ENCODE peak calls at places on chromosomes 2 and 18, in six cellular contexts. Q is GM12891, T is GM12878, X is HepG2, N is K562, V is H1. S is an unnamed sample.

GRCh38 chr18:58535340-58536186 is 93.3 kb downstream of the ALPK2 start:
- DNase-seq in Q (no peak), T (peak), X (no peak), N (no peak), V (no peak), S (no peak)

GRCh38 chr2:205698556-205699282 is 16.4 kb downstream of the NRP2 start:
- DNase-seq in Q (no peak), T (no peak), X (no peak), N (no peak), V (no peak), S (no peak)

GRCh38 chr18:58449366-58449935 is 179.4 kb downstream of the ALPK2 start:
- DNase-seq in Q (no peak), T (no peak), X (peak), N (no peak), V (no peak), S (no peak)

GRCh38 chr2:187842978-187843847 is 289.0 kb upstream of the TFPI start:
- DNase-seq in Q (no peak), T (no peak), X (peak), N (peak), V (no peak), S (no peak)

GRCh38 chr2:85063981-85064599 is 69.1 kb upstream of the TCF7L1 start:
- DNase-seq in Q (no peak), T (no peak), X (no peak), N (no peak), V (no peak), S (no peak)

GRCh38 chr2:201436141-201436540 is 15.1 kb downstream of the TRAK2 start:
- DNase-seq in Q (no peak), T (no peak), X (no peak), N (no peak), V (no peak), S (no peak)

GRCh38 chr2:137179542-137179941 is 414.2 kb downstream of the THSD7B start:
- DNase-seq in Q (no peak), T (no peak), X (no peak), N (no peak), V (no peak), S (no peak)

GRCh38 chr2:163319006-163319405 is 416.8 kb downstream of the FIGN start:
- DNase-seq in Q (no peak), T (no peak), X (no peak), N (no peak), V (no peak), S (no peak)

GRCh38 chr18:51195086-51195601 is 2.3 kb downstream of the MEX3C start:
- DNase-seq in Q (no peak), T (no peak), X (no peak), N (no peak), V (no peak), S (no peak)

GRCh38 chr2:5981241-5982055 is 289.3 kb downstream of the SOX11 start:
- DNase-seq in Q (peak), T (no peak), X (no peak), N (no peak), V (no peak), S (no peak)

GRCh38 chr2:54606393-54606973 is 117.0 kb upstream of the EML6 start:
- DNase-seq in Q (no peak), T (no peak), X (no peak), N (no peak), V (no peak), S (no peak)

GRCh38 chr2:101111917-101112771 is 39.0 kb downstream of the TBC1D8 start:
- DNase-seq in Q (no peak), T (no peak), X (peak), N (no peak), V (no peak), S (no peak)

GRCh38 chr18:74840492-74841167 is 243.0 kb downstream of the ZNF407 start:
- DNase-seq in Q (no peak), T (no peak), X (peak), N (no peak), V (no peak), S (no peak)

GRCh38 chr2:88751770-88752169 is 60.3 kb downstream of the RPIA start:
- DNase-seq in Q (no peak), T (no peak), X (no peak), N (peak), V (no peak), S (no peak)

GRCh38 chr2:164073053-164073757 is 337.4 kb upstream of the FIGN start:
- DNase-seq in Q (no peak), T (no peak), X (no peak), N (no peak), V (no peak), S (no peak)

GRCh38 chr2:95333888-95334338 is 36.8 kb downstream of the KCNIP3 start:
- DNase-seq in Q (no peak), T (no peak), X (no peak), N (no peak), V (no peak), S (no peak)

GRCh38 chr2:182593394-182593707 is 122.7 kb upstream of the DNAJC10 start:
- DNase-seq in Q (no peak), T (no peak), X (no peak), N (no peak), V (no peak), S (no peak)

GRCh38 chr2:129748653-129749052 is 230.8 kb upstream of the RAB6C start:
- DNase-seq in Q (no peak), T (no peak), X (peak), N (no peak), V (peak), S (no peak)

GRCh38 chr2:191301971-191302370 is 56.8 kb downstream of the MYO1B start:
- DNase-seq in Q (no peak), T (no peak), X (no peak), N (no peak), V (no peak), S (no peak)

GRCh38 chr2:143333168-143333791 is 204.1 kb downstream of the ARHGAP15 start:
- DNase-seq in Q (no peak), T (no peak), X (peak), N (no peak), V (no peak), S (no peak)

GRCh38 chr2:115921541-115921940 is 1479.1 kb downstream of the DPP10 start:
- DNase-seq in Q (no peak), T (no peak), X (no peak), N (no peak), V (no peak), S (no peak)

GRCh38 chr18:26071020-26071419 is 19.4 kb downstream of the SS18 start:
- DNase-seq in Q (no peak), T (no peak), X (no peak), N (no peak), V (no peak), S (no peak)

GRCh38 chr18:45227004-45227403 is 388.3 kb upstream of the SLC14A2 start:
- DNase-seq in Q (no peak), T (no peak), X (no peak), N (no peak), V (no peak), S (no peak)

GRCh38 chr18:63291278-63291677 is 28.3 kb downstream of the BCL2 start:
- DNase-seq in Q (no peak), T (no peak), X (no peak), N (no peak), V (no peak), S (no peak)

GRCh38 chr2:106521016-106521415 is 33.9 kb downstream of the CD8B2 start:
- DNase-seq in Q (no peak), T (no peak), X (no peak), N (no peak), V (no peak), S (no peak)

GRCh38 chr2:44430340-44430739 is 68.6 kb downstream of the CAMKMT start:
- DNase-seq in Q (no peak), T (no peak), X (no peak), N (no peak), V (no peak), S (no peak)

GRCh38 chr2:68766378-68766845 is 31.8 kb downstream of the ARHGAP25 start:
- DNase-seq in Q (no peak), T (no peak), X (no peak), N (no peak), V (no peak), S (no peak)

GRCh38 chr2:172535119-172535518 is 20.8 kb upstream of the PDK1 start:
- DNase-seq in Q (no peak), T (no peak), X (no peak), N (no peak), V (no peak), S (no peak)

GRCh38 chr2:34851804-34852203 is 1252.7 kb upstream of the FAM98A start:
- DNase-seq in Q (no peak), T (no peak), X (no peak), N (no peak), V (no peak), S (no peak)

GRCh38 chr2:134450114-134450513 is 196.2 kb downstream of the MGAT5 start:
- DNase-seq in Q (no peak), T (no peak), X (no peak), N (no peak), V (no peak), S (no peak)

GRCh38 chr18:46646468-46646867 is 10.6 kb downstream of the LOXHD1 start:
- DNase-seq in Q (no peak), T (no peak), X (no peak), N (no peak), V (no peak), S (no peak)

GRCh38 chr2:191693778-191694177 is 15.8 kb downstream of the NABP1 start:
- DNase-seq in Q (no peak), T (no peak), X (no peak), N (no peak), V (no peak), S (no peak)

GRCh38 chr18:57439617-57439975 is 4.4 kb downstream of the ONECUT2 start:
- DNase-seq in Q (no peak), T (no peak), X (no peak), N (no peak), V (no peak), S (no peak)

GRCh38 chr2:117957616-117958015 is 56.3 kb downstream of the CCDC93 start:
- DNase-seq in Q (no peak), T (no peak), X (no peak), N (no peak), V (no peak), S (no peak)

GRCh38 chr2:205771063-205771462 is 88.8 kb downstream of the NRP2 start:
- DNase-seq in Q (no peak), T (no peak), X (no peak), N (no peak), V (no peak), S (no peak)

GRCh38 chr2:135960598-135961551 is 24.6 kb downstream of the DARS1 start:
- DNase-seq in Q (no peak), T (no peak), X (no peak), N (no peak), V (no peak), S (no peak)

GRCh38 chr18:24600076-24600654 is 139.7 kb downstream of the HRH4 start:
- DNase-seq in Q (peak), T (no peak), X (peak), N (peak), V (no peak), S (peak)

GRCh38 chr2:100929142-100929541 is 72.9 kb upstream of the RPL31 start:
- DNase-seq in Q (no peak), T (no peak), X (no peak), N (no peak), V (no peak), S (no peak)

GRCh38 chr18:3799515-3799914 is 349.5 kb downstream of the TGIF1 start:
- DNase-seq in Q (no peak), T (no peak), X (no peak), N (no peak), V (no peak), S (no peak)

GRCh38 chr2:99476629-99477028 is 13.2 kb downstream of the REV1 start:
- DNase-seq in Q (no peak), T (no peak), X (no peak), N (no peak), V (no peak), S (no peak)

GRCh38 chr2:99472327-99472960 is 17.4 kb downstream of the REV1 start:
- DNase-seq in Q (no peak), T (no peak), X (no peak), N (no peak), V (no peak), S (no peak)

GRCh38 chr2:99470957-99471356 is 18.9 kb downstream of the REV1 start:
- DNase-seq in Q (no peak), T (no peak), X (no peak), N (no peak), V (no peak), S (no peak)

GRCh38 chr2:99471635-99472326 is 18.0 kb downstream of the REV1 start:
- DNase-seq in Q (no peak), T (no peak), X (no peak), N (no peak), V (no peak), S (no peak)

DNA sequence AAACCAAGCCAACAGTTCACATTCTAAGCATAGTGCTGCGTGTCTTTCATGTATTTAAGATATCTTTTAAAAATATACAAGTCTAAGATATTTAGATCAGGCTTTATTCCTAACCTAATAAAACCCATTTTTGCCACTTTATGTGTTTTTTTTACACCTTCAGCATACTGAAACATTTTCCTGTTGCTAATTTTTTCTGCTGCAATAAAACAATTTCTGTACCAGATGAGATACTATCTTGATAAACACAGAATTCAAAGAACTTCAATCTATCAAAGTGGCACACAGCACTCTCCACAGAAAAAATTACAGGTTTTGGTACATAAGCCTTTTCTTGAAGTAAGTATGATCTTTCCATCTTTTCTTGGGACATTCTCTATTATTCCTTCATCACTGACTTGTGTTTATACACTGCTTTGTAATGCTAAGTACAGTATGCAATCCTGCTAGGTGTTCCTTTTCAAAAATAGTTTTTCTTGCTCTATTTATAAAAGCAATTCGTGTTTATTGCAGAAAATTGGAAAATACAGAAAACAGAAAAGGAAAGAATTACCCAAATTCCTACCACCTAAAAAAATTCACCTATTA is 16.2 kb downstream of the REV1 start:
- DNase-seq in Q (no peak), T (no peak), X (no peak), N (no peak), V (no peak), S (no peak)
- TF ChIP-seq POLR2A in Q (no peak), T (no peak), X (no peak), N (no peak), V (no peak), S (no peak)

GRCh38 chr2:36450466-36451196 is 95.1 kb downstream of the CRIM1 start:
- DNase-seq in Q (no peak), T (no peak), X (peak), N (no peak), V (no peak), S (no peak)
- TF ChIP-seq TAF1 in Q (no peak), T (no peak), X (no peak), N (no peak), V (no peak), S (no peak)

GRCh38 chr18:54742654-54743053 is 85.6 kb upstream of the RAB27B start:
- DNase-seq in Q (no peak), T (no peak), X (no peak), N (no peak), V (no peak), S (no peak)
- TF ChIP-seq POLR2AphosphoS5 in Q (no peak), T (no peak), X (no peak), N (no peak), V (no peak), S (no peak)

GRCh38 chr2:177550264-177551200 is 158.0 kb downstream of the AGPS start:
- DNase-seq in Q (no peak), T (no peak), X (no peak), N (no peak), V (no peak), S (no peak)

GRCh38 chr2:177553176-177553909 is 160.8 kb downstream of the AGPS start:
- DNase-seq in Q (no peak), T (no peak), X (no peak), N (no peak), V (no peak), S (no peak)

GRCh38 chr2:177554365-177554764 is 161.8 kb downstream of the AGPS start:
- DNase-seq in Q (no peak), T (no peak), X (no peak), N (no peak), V (no peak), S (no peak)

GRCh38 chr2:177551989-177552413 is 159.4 kb downstream of the AGPS start:
- DNase-seq in Q (no peak), T (no peak), X (no peak), N (peak), V (no peak), S (no peak)

DNA sequence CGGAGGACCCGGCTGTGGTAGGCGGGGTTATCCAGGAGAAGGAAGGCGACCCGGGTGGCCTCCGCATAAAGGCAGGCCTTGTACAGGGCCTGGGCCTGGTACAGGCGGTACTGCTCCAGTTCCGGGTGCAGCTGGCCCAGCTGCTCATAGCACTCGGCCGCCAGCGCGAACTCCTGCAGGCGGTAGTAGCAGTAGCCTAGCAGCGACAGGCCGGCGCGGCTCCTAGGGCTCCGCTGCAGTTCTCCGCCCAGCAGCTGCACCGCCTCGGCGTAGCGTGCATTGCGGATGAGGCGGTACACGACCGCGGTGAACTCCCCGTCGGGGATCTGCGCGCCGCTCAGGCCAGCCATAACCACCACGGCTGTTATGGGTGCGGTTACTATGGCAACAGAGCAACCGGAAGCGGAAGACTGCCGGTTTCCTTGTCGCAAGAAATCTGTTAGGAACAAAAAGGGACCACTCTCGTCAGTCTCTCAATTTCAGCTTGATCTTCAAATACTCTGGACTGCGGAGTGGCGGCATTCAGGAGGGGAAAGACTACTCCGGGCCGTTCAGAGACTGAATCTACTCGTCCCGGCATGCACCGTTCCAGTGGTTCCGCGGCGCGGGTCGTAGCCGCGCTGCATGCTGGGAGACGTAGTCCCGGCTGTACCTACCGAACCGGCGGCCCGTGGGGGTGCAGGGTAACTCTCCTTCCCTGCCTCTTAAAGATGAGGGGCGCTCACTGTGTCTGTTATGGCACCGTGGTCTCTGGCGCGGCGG is 160.0 kb downstream of the AGPS start:
- DNase-seq in Q (peak), T (peak), X (peak), N (peak), V (peak), S (peak)
- TF ChIP-seq POLR2A in Q (no peak), T (peak), X (peak), N (peak), V (peak), S (no peak)

DNA sequence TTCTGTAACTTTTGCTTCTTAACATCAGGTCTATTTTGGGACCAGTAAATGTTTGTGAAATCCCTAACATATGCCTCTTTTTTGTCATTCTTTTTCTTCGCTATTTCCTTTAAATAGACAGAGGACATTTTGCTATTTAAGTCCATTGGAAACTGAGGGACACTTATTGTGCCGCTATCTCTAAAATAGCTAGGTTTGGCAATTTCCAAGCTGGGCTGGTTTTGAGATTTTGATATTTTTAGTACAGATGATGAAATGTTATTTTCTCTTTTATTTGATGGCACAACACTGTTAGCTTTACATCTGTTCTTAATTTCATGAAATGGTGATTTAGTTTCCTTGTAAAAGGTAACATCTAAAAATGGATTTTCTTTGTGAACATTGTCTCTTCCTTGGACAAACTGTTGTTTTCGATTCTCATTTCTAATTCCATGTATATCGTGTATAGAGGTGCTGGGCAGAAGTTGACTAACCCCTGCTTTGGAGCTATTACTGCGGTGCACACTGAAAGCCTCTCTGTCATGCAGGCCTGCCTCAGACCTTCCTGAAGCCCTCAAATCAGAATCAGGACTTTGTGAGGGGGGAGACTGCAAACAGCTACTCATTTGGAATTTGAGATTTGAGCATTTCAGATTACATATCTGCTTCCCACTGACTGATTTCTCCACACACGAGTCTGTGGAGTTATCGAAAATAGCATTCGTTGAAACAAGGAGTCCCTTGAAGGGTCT is 594 bp downstream of the RAD51AP2 start:
- DNase-seq in Q (no peak), T (no peak), X (no peak), N (no peak), V (no peak), S (no peak)
- TF ChIP-seq TAF1 in Q (no peak), T (no peak), X (no peak), N (no peak), V (no peak), S (no peak)

DNA sequence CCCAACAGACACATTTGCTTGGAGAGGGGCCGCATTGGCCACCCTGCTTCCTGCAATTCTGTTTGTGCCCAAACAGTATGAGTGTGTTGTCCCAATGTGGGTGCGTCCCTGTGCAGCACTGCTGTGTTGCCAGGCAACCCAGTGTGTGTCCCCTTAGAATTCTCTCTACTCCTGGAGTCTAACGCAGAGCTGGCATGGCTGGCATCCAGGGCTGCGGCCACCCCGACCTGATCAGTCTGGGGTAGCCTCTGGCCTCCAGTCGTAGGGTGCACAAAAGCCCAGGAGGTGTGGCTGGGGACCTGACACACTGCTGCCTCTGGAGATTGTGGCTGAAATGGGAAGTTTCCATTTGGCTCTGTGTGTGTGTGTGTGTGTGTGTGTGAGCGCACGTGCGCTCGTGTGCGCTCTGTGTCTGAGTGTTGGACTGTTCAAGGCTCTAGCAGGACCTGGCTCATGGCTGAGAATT is 48.0 kb downstream of the TEX44 start:
- DNase-seq in Q (no peak), T (no peak), X (no peak), N (peak), V (no peak), S (no peak)
- TF ChIP-seq POLR2AphosphoS5 in Q (no peak), T (no peak), X (no peak), N (no peak), V (no peak), S (no peak)

GRCh38 chr2:238686223-238686622 is 161.7 kb upstream of the TWIST2 start:
- DNase-seq in Q (no peak), T (no peak), X (no peak), N (no peak), V (no peak), S (no peak)
- TF ChIP-seq POLR2A in Q (no peak), T (no peak), X (no peak), N (no peak), V (no peak), S (no peak)